ENCODE peak calls at places on chromosomes 6 and 20, in five cellular contexts. T, P, V, I and U are unnamed samples.

GRCh38 chr6:113623124-113623523 is 234.0 kb upstream of the MARCKS start:
- DNase-seq in T (no peak), P (no peak), V (no peak), I (no peak), U (no peak)

GRCh38 chr6:52540286-52540902 is 36.5 kb downstream of the TRAM2 start:
- DNase-seq in T (peak), P (no peak), V (no peak), I (no peak), U (no peak)

GRCh38 chr6:88919032-88919431 is 44.4 kb downstream of the RNGTT start:
- DNase-seq in T (no peak), P (no peak), V (no peak), I (no peak), U (no peak)

GRCh38 chr20:13681248-13682125 is 42.8 kb upstream of the TASP1 start:
- DNase-seq in T (no peak), P (no peak), V (peak), I (no peak), U (no peak)

GRCh38 chr20:44491635-44492395 is 16.1 kb downstream of the TTPAL start:
- DNase-seq in T (peak), P (no peak), V (peak), I (peak), U (peak)

GRCh38 chr20:50245561-50246366 is 55.1 kb downstream of the CEBPB start:
- DNase-seq in T (peak), P (no peak), V (peak), I (no peak), U (no peak)

GRCh38 chr20:61615806-61616205 is 363.7 kb downstream of the CDH4 start:
- DNase-seq in T (no peak), P (no peak), V (no peak), I (no peak), U (no peak)

GRCh38 chr20:16385891-16386290 is 187.4 kb downstream of the KIF16B start:
- DNase-seq in T (no peak), P (no peak), V (no peak), I (no peak), U (no peak)

GRCh38 chr6:96542702-96543101 is 20.2 kb upstream of the FHL5 start:
- DNase-seq in T (no peak), P (no peak), V (peak), I (no peak), U (no peak)

GRCh38 chr6:84314377-84314898 is 87.0 kb upstream of the CEP162 start:
- DNase-seq in T (no peak), P (no peak), V (no peak), I (no peak), U (no peak)

GRCh38 chr6:157877149-157877548 is 54.1 kb downstream of the SNX9 start:
- DNase-seq in T (no peak), P (no peak), V (no peak), I (no peak), U (no peak)

GRCh38 chr20:32830437-32830836 is 10.7 kb downstream of the MAPRE1 start:
- DNase-seq in T (peak), P (peak), V (no peak), I (peak), U (no peak)

GRCh38 chr6:21999012-21999528 is 297.8 kb downstream of the PRL start:
- DNase-seq in T (peak), P (peak), V (peak), I (no peak), U (no peak)

GRCh38 chr20:56968386-56969048 is 297.9 kb downstream of the BMP7 start:
- DNase-seq in T (no peak), P (no peak), V (no peak), I (no peak), U (no peak)

GRCh38 chr6:42021847-42022754 is 28.2 kb upstream of the TAF8 start:
- DNase-seq in T (no peak), P (no peak), V (no peak), I (no peak), U (no peak)

GRCh38 chr6:80767808-80768207 is 661.3 kb downstream of the BCKDHB start:
- DNase-seq in T (peak), P (peak), V (peak), I (peak), U (peak)

GRCh38 chr6:80163754-80164187 is 57.3 kb downstream of the BCKDHB start:
- DNase-seq in T (peak), P (no peak), V (peak), I (no peak), U (no peak)

GRCh38 chr6:6494677-6495076 is 93.8 kb upstream of the LY86 start:
- DNase-seq in T (no peak), P (peak), V (peak), I (peak), U (peak)

GRCh38 chr20:2237059-2237458 is 58.7 kb upstream of the TGM3 start:
- DNase-seq in T (peak), P (peak), V (peak), I (peak), U (peak)

GRCh38 chr6:156719720-156720563 is 57.2 kb upstream of the ARID1B start:
- DNase-seq in T (peak), P (peak), V (peak), I (peak), U (peak)

GRCh38 chr6:6931047-6932025 is 176.4 kb upstream of the RREB1 start:
- DNase-seq in T (no peak), P (no peak), V (no peak), I (no peak), U (no peak)

GRCh38 chr6:155075938-155076337 is 80.8 kb downstream of the TIAM2 start:
- DNase-seq in T (no peak), P (no peak), V (no peak), I (no peak), U (no peak)

GRCh38 chr6:50822078-50822476 is 3.4 kb downstream of the TFAP2B start:
- DNase-seq in T (no peak), P (no peak), V (no peak), I (no peak), U (no peak)

GRCh38 chr6:72825265-72825918 is 203.5 kb downstream of the KCNQ5 start:
- DNase-seq in T (peak), P (no peak), V (peak), I (no peak), U (no peak)

GRCh38 chr6:117951783-117952182 is 44.7 kb downstream of the SLC35F1 start:
- DNase-seq in T (no peak), P (no peak), V (no peak), I (no peak), U (no peak)

GRCh38 chr6:36683145-36683655 is 4.7 kb downstream of the CDKN1A start:
- DNase-seq in T (no peak), P (no peak), V (no peak), I (no peak), U (no peak)

GRCh38 chr6:31142356-31142755 is 3.5 kb upstream of the PSORS1C2 start:
- DNase-seq in T (no peak), P (peak), V (no peak), I (no peak), U (peak)

GRCh38 chr20:58149412-58150091 is 78.9 kb downstream of the ANKRD60 start:
- DNase-seq in T (no peak), P (no peak), V (no peak), I (no peak), U (no peak)

GRCh38 chr6:168496139-168496840 is 55.3 kb downstream of the SMOC2 start:
- DNase-seq in T (no peak), P (no peak), V (no peak), I (no peak), U (no peak)

GRCh38 chr20:38804682-38805501 is 605 bp upstream of the PPP1R16B start:
- DNase-seq in T (no peak), P (no peak), V (no peak), I (no peak), U (peak)

GRCh38 chr6:166520905-166521834 is 65.3 kb downstream of the RAMACL start:
- DNase-seq in T (peak), P (no peak), V (no peak), I (no peak), U (no peak)

GRCh38 chr6:18742406-18742805 is 355.3 kb downstream of the RNF144B start:
- DNase-seq in T (no peak), P (no peak), V (peak), I (no peak), U (no peak)

GRCh38 chr6:31143148-31143547 is 4.3 kb upstream of the PSORS1C2 start:
- DNase-seq in T (peak), P (peak), V (peak), I (peak), U (peak)

GRCh38 chr6:20402181-20403079 is 751 bp downstream of the E2F3 start:
- DNase-seq in T (no peak), P (peak), V (peak), I (peak), U (peak)

GRCh38 chr6:52109073-52109635 is 21.7 kb upstream of the PKHD1 start:
- DNase-seq in T (no peak), P (no peak), V (no peak), I (no peak), U (no peak)

GRCh38 chr6:169831450-169832246 is 80.2 kb downstream of the ERMARD start:
- DNase-seq in T (peak), P (peak), V (peak), I (peak), U (peak)

GRCh38 chr6:157615411-157615763 is 207.7 kb upstream of the SNX9 start:
- DNase-seq in T (no peak), P (no peak), V (no peak), I (no peak), U (no peak)

GRCh38 chr6:151763938-151764680 is 43.4 kb upstream of the ESR1 start:
- DNase-seq in T (peak), P (peak), V (peak), I (peak), U (peak)

GRCh38 chr6:17012421-17013225 is 89.2 kb upstream of the STMND1 start:
- DNase-seq in T (peak), P (no peak), V (no peak), I (no peak), U (no peak)
- TF ChIP-seq CTCF in T (peak), P (peak), V (no peak), I (no peak), U (no peak)

DNA sequence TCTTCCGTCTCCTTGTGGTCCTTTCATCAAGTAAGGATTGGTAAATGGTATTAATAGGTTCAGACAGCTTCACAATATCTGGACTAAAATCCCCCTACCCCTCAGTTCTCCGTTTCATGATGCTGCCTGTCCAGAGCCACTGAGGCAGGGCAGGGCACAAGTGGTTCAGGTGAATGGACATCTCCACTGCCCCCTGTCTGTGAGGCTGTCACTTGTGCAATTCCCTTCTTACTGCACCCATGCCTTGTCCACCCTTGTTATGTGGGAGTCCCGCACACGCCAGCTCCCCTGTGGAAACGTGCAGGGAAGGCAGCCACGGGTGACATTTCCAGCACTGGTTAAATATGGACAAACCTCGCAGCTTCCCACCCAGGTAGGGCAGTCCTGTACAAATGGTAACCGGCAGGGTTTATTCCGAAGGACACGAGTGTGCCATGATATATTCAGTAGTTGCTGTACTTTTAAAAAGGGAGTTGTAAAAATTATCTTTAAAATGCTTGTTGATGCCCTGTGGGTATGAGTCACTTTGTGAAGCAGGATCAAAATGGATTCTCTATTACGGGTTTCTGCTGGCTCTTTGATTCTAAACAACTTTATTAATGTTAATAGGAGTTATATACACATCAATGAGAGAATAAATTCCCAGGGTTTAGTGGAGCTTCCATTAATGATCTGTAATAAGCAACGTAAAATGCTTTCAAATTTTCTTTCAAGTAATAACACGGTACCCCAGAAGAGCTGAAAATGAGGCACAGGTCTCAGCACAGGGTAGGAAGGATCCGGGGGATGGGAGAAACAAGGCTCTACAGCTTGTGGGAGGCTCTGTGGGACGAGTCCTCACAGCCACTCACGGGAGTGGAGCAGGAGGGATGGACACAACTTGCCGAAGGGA is 73.4 kb downstream of the FYN start:
- DNase-seq in T (peak), P (no peak), V (no peak), I (no peak), U (no peak)
- TF ChIP-seq CTCF in T (no peak), P (peak), V (no peak), I (no peak), U (no peak)

GRCh38 chr6:45610832-45611231 is 233.1 kb upstream of the SUPT3H start:
- DNase-seq in T (no peak), P (no peak), V (no peak), I (no peak), U (no peak)
- TF ChIP-seq CTCF in T (no peak), P (no peak), V (no peak), I (no peak), U (no peak)

DNA sequence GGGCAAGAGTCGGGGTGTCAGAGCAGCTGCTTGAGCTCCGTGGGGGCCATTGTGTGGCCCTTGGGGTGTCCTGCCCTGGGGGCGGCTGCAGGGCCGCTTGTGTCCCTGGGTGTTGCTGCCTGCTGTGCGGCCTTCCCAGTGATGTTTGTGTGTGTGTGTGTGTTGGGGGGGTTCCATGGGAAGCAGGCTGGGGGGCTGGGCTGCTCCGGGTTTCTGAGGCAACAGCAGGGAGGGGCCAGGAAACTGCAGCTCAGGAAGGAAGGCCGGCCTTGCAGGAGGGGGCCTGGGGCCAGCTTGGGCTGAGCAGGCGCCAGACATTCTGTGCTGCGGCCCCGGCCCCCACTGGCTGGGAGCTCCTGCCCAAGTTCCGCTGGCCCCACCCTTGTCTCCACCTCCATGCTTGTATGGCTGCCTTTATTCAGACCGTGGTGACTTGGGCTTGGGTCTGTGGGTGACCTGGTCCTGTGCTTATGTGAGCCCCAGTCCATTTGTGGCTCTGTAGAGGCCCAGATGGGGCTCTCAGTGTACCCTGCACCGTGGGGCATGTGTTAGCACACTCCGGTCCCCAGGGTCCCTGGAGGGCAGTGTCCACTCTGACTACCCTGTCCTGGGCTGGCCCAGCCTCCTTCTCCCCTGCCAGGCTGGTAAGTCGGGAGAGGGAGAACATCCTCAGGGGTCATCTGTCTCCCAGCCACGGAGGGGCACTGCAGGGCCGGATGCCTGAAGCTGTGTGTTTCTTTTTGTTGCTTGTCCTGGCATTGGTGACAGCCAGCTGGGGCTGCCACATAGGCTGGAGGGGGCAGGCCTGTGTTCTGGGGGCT is 4.6 kb upstream of the SOX18 start:
- DNase-seq in T (no peak), P (peak), V (no peak), I (no peak), U (peak)
- TF ChIP-seq CTCF in T (peak), P (no peak), V (peak), I (no peak), U (no peak)

GRCh38 chr20:37335642-37336368 is 10.1 kb upstream of the SRC start:
- DNase-seq in T (peak), P (no peak), V (peak), I (no peak), U (no peak)

GRCh38 chr20:37331060-37331857 is 14.7 kb upstream of the SRC start:
- DNase-seq in T (no peak), P (no peak), V (no peak), I (no peak), U (no peak)

GRCh38 chr20:37333130-37333847 is 12.7 kb upstream of the SRC start:
- DNase-seq in T (no peak), P (no peak), V (no peak), I (no peak), U (no peak)

GRCh38 chr20:37334450-37334849 is 11.5 kb upstream of the SRC start:
- DNase-seq in T (no peak), P (no peak), V (no peak), I (no peak), U (no peak)

GRCh38 chr20:37333848-37334318 is 12.1 kb upstream of the SRC start:
- DNase-seq in T (no peak), P (no peak), V (no peak), I (no peak), U (no peak)
- TF ChIP-seq CTCF in T (no peak), P (no peak), V (no peak), I (no peak), U (no peak)

DNA sequence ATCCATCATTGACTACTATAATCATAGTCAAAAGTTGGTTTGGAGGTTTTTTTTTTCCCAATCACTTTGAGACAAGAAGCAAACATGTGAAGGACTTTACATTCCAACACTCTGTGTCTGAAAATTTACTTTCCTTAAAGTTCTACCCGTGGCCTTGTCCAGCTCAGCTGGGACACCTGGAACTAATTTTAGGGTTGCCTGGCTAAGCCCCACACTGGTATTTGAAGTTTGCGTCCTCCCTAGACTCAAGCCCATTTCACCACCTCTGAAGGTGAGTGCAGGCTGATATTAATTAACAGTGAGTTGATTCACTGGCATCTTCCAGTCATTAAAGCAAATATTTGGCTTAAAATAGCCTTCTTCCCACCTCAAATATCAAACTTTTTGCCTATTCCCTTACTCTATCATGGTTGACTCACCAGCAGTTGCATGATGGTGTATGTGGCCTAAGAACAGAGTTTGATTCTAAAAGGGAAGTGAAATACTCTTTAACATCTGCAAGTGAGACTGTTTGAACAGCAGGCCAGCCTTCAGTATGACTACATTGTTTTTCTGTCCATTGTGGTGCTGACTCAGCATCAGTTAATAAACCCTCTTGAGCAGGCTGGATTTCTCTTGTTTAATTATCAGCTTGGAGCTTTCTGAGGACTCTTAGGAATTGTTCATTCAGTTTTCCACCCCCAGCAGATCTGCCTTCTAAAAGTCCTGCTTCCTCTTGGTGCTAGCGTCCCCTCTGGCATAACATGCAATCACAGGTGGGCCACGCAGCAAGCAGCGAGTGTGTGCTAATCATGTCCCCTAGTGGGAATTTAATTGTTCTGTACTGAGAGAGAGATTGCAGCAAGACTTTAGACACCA is 1.8 kb upstream of the PRDM1 start:
- DNase-seq in T (peak), P (peak), V (peak), I (peak), U (peak)
- TF ChIP-seq CTCF in T (peak), P (peak), V (peak), I (peak), U (no peak)